ENCODE peak calls at places on chromosomes 4 and X, in six cellular contexts. J, S, W, U, O and R are unnamed samples.

GRCh38 chrX:39730671-39731389 is 366.9 kb downstream of the BCOR start:
- DNase-seq in J (peak), S (peak), W (peak), O (peak), U (peak), R (peak)

GRCh38 chr4:74805601-74806000 is 11.3 kb upstream of the BTC start:
- DNase-seq in S (peak), J (no peak), O (no peak), U (no peak), W (peak), R (no peak)

GRCh38 chrX:69285401-69285871 is 120.2 kb upstream of the PJA1 start:
- DNase-seq in W (peak), U (no peak), J (peak), S (no peak), O (no peak), R (peak)

GRCh38 chrX:40097492-40098263 is at the start of gene BCOR:
- DNase-seq in S (no peak), U (no peak), O (peak), W (no peak), J (peak), R (peak)

GRCh38 chrX:120732461-120732860 is 102.6 kb upstream of the C1GALT1C1 start:
- DNase-seq in O (no peak), W (no peak), J (no peak), U (no peak), S (no peak), R (no peak)

GRCh38 chr4:46931981-46932380 is 22.9 kb upstream of the COX7B2 start:
- DNase-seq in S (peak), W (peak), O (no peak), J (peak), U (peak), R (no peak)

GRCh38 chrX:42466706-42467105 is 311.3 kb downstream of the PPP1R2C start:
- DNase-seq in W (no peak), U (no peak), J (no peak), S (no peak), O (no peak), R (no peak)

GRCh38 chr4:40388248-40388647 is 53.1 kb downstream of the CHRNA9 start:
- DNase-seq in S (no peak), O (no peak), U (no peak), W (no peak), J (no peak), R (no peak)

GRCh38 chrX:2500681-2501151 is at the start of the genes DHRSX and ZBED1:
- DNase-seq in W (peak), O (peak), U (peak), S (no peak), J (peak), R (peak)

GRCh38 chr4:141614878-141615586 is 21.4 kb upstream of the IL15 start:
- DNase-seq in S (no peak), J (no peak), W (no peak), U (no peak), O (no peak), R (no peak)

GRCh38 chr4:152697284-152698011 is 17.7 kb upstream of the TMEM154 start:
- DNase-seq in U (no peak), J (no peak), S (no peak), O (no peak), W (no peak), R (no peak)

GRCh38 chr4:87419578-87420249 is 2.7 kb upstream of the NUDT9 start:
- DNase-seq in O (no peak), U (no peak), S (peak), J (no peak), W (no peak), R (no peak)

GRCh38 chr4:100486496-100486895 is 31.3 kb downstream of the EMCN start:
- DNase-seq in O (no peak), W (no peak), S (no peak), J (no peak), U (no peak), R (no peak)

GRCh38 chrX:13387656-13388421 is 68.0 kb upstream of the ATXN3L start:
- DNase-seq in W (no peak), O (no peak), S (no peak), J (no peak), U (no peak), R (no peak)

GRCh38 chrX:3697220-3697684 is 16.2 kb downstream of the PRKX start:
- DNase-seq in U (no peak), J (no peak), O (no peak), W (no peak), S (no peak), R (no peak)

GRCh38 chrX:139388234-139388633 is 142.3 kb upstream of the F9 start:
- DNase-seq in O (no peak), J (no peak), W (no peak), S (no peak), U (no peak), R (no peak)